ENCODE peak calls at places on chromosomes 16 and 17, in nine cellular contexts. One of them, this sample, is unnamed.

GRCh38 chr16:67697813-67698212 is 21.3 kb downstream of the GFOD2 start:
- DNase-seq in AG09309: no peak
- DNase-seq in GM23338: no peak
- DNase-seq in esophagus muscularis mucosa: no peak
- DNase-seq in Peyer's patch: no peak
- DNase-seq in fibroblast of pulmonary artery: no peak
- DNase-seq in osteocyte: no peak
- DNase-seq in ovary: no peak
- DNase-seq in hepatocyte: no peak
- DNase-seq in this sample: no peak

GRCh38 chr16:52812945-52813556 is 239.6 kb downstream of the CHD9NB start:
- DNase-seq in AG09309: no peak
- DNase-seq in fibroblast of pulmonary artery: peak
- DNase-seq in esophagus muscularis mucosa: no peak
- DNase-seq in osteocyte: no peak
- DNase-seq in GM23338: no peak
- DNase-seq in Peyer's patch: no peak
- DNase-seq in hepatocyte: peak
- DNase-seq in ovary: no peak
- DNase-seq in this sample: peak

GRCh38 chr17:41212524-41213169 is 13.8 kb upstream of the KRTAP9-2 start:
- DNase-seq in fibroblast of pulmonary artery: no peak
- DNase-seq in ovary: no peak
- DNase-seq in AG09309: no peak
- DNase-seq in Peyer's patch: peak
- DNase-seq in esophagus muscularis mucosa: no peak
- DNase-seq in GM23338: no peak
- DNase-seq in hepatocyte: no peak
- DNase-seq in osteocyte: no peak
- DNase-seq in this sample: no peak

GRCh38 chr16:48525201-48526057 is 84.6 kb downstream of the N4BP1 start:
- DNase-seq in esophagus muscularis mucosa: no peak
- DNase-seq in fibroblast of pulmonary artery: no peak
- DNase-seq in AG09309: no peak
- DNase-seq in osteocyte: no peak
- DNase-seq in ovary: no peak
- DNase-seq in GM23338: no peak
- DNase-seq in hepatocyte: no peak
- DNase-seq in Peyer's patch: no peak
- DNase-seq in this sample: no peak

GRCh38 chr17:74457146-74457819 is 9.2 kb upstream of the CD300A start:
- DNase-seq in esophagus muscularis mucosa: no peak
- DNase-seq in Peyer's patch: peak
- DNase-seq in osteocyte: peak
- DNase-seq in ovary: peak
- DNase-seq in fibroblast of pulmonary artery: peak
- DNase-seq in GM23338: peak
- DNase-seq in hepatocyte: peak
- DNase-seq in AG09309: no peak
- DNase-seq in this sample: no peak

GRCh38 chr17:32912218-32912897 is 15.6 kb upstream of the TMEM98 start:
- DNase-seq in hepatocyte: peak
- DNase-seq in GM23338: peak
- DNase-seq in osteocyte: no peak
- DNase-seq in ovary: peak
- DNase-seq in AG09309: peak
- DNase-seq in Peyer's patch: peak
- DNase-seq in esophagus muscularis mucosa: peak
- DNase-seq in fibroblast of pulmonary artery: peak
- DNase-seq in this sample: peak

GRCh38 chr17:13099906-13100305 is 82.1 kb upstream of the ELAC2 start:
- DNase-seq in esophagus muscularis mucosa: no peak
- DNase-seq in ovary: no peak
- DNase-seq in fibroblast of pulmonary artery: no peak
- DNase-seq in Peyer's patch: no peak
- DNase-seq in hepatocyte: no peak
- DNase-seq in GM23338: no peak
- DNase-seq in osteocyte: no peak
- DNase-seq in AG09309: no peak
- DNase-seq in this sample: no peak

GRCh38 chr17:50817142-50817751 is 18.1 kb upstream of the WFIKKN2 start:
- DNase-seq in Peyer's patch: peak
- DNase-seq in hepatocyte: peak
- DNase-seq in osteocyte: no peak
- DNase-seq in ovary: peak
- DNase-seq in AG09309: no peak
- DNase-seq in esophagus muscularis mucosa: no peak
- DNase-seq in GM23338: peak
- DNase-seq in fibroblast of pulmonary artery: peak
- DNase-seq in this sample: no peak

GRCh38 chr17:9647014-9647413 is 1.7 kb downstream of the USP43 start:
- DNase-seq in GM23338: peak
- DNase-seq in Peyer's patch: no peak
- DNase-seq in hepatocyte: peak
- DNase-seq in osteocyte: no peak
- DNase-seq in fibroblast of pulmonary artery: no peak
- DNase-seq in ovary: no peak
- DNase-seq in esophagus muscularis mucosa: no peak
- DNase-seq in AG09309: no peak
- DNase-seq in this sample: peak

GRCh38 chr17:9644910-9645751 is at the start of gene USP43:
- DNase-seq in esophagus muscularis mucosa: no peak
- DNase-seq in GM23338: peak
- DNase-seq in hepatocyte: peak
- DNase-seq in ovary: no peak
- DNase-seq in Peyer's patch: peak
- DNase-seq in AG09309: no peak
- DNase-seq in osteocyte: no peak
- DNase-seq in fibroblast of pulmonary artery: no peak
- DNase-seq in this sample: peak

GRCh38 chr17:9643611-9644010 is 1.7 kb upstream of the USP43 start:
- DNase-seq in hepatocyte: no peak
- DNase-seq in Peyer's patch: no peak
- DNase-seq in fibroblast of pulmonary artery: no peak
- DNase-seq in GM23338: no peak
- DNase-seq in osteocyte: no peak
- DNase-seq in esophagus muscularis mucosa: no peak
- DNase-seq in AG09309: no peak
- DNase-seq in ovary: no peak
- DNase-seq in this sample: no peak

GRCh38 chr17:9646556-9646905 is 1.2 kb downstream of the USP43 start:
- DNase-seq in hepatocyte: no peak
- DNase-seq in fibroblast of pulmonary artery: no peak
- DNase-seq in Peyer's patch: no peak
- DNase-seq in GM23338: peak
- DNase-seq in osteocyte: no peak
- DNase-seq in ovary: no peak
- DNase-seq in esophagus muscularis mucosa: no peak
- DNase-seq in AG09309: no peak
- DNase-seq in this sample: peak

GRCh38 chr17:9645858-9646555 is 690 bp downstream of the USP43 start:
- DNase-seq in GM23338: peak
- DNase-seq in ovary: peak
- DNase-seq in AG09309: no peak
- DNase-seq in esophagus muscularis mucosa: no peak
- DNase-seq in Peyer's patch: peak
- DNase-seq in fibroblast of pulmonary artery: no peak
- DNase-seq in hepatocyte: peak
- DNase-seq in osteocyte: peak
- DNase-seq in this sample: no peak
- TF ChIP-seq CTCF in GM23338: no peak
- TF ChIP-seq CTCF in ovary: no peak
- TF ChIP-seq CTCF in AG09309: no peak
- TF ChIP-seq CTCF in esophagus muscularis mucosa: no peak
- TF ChIP-seq CTCF in Peyer's patch: peak
- TF ChIP-seq CTCF in fibroblast of pulmonary artery: no peak
- TF ChIP-seq CTCF in hepatocyte: peak
- TF ChIP-seq CTCF in osteocyte: peak
- TF ChIP-seq CTCF in this sample: peak

GRCh38 chr17:44677136-44677535 is 12.4 kb downstream of the CCDC43 start:
- DNase-seq in esophagus muscularis mucosa: no peak
- DNase-seq in fibroblast of pulmonary artery: peak
- DNase-seq in osteocyte: no peak
- DNase-seq in GM23338: no peak
- DNase-seq in AG09309: peak
- DNase-seq in ovary: no peak
- DNase-seq in hepatocyte: no peak
- DNase-seq in Peyer's patch: no peak
- DNase-seq in this sample: no peak

GRCh38 chr17:44673893-44674292 is 15.7 kb downstream of the CCDC43 start:
- DNase-seq in AG09309: no peak
- DNase-seq in hepatocyte: no peak
- DNase-seq in GM23338: no peak
- DNase-seq in fibroblast of pulmonary artery: no peak
- DNase-seq in ovary: no peak
- DNase-seq in esophagus muscularis mucosa: no peak
- DNase-seq in Peyer's patch: no peak
- DNase-seq in osteocyte: no peak
- DNase-seq in this sample: no peak

DNA sequence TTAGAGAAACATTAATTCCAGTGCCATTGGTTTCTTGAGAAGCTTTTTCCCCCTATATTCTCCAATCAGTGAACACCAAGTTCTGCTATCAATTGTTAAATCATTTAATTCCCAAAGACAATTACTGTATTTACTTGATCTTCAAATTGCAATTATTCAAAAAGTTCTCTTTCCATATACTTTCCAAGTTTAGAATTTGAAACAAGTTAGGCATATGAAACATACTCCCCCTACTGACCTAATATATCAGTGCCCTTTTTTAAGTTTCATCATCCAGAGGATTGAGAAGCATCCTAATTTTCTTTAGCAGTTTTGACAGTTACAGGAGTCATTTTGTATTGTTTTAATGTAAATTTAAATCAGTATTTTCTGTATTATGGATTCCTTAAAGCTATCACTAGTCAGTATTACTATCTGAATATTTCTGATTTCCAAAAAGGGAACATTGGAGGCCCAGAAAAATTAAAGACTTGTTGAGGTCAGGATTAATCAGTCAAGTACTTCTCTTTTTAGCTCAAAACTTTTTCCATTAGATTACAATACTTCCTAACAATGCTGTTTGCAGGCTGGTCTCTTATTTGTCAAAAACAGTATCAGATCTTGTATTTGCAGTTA is 16.3 kb downstream of the MEIOC start:
- DNase-seq in fibroblast of pulmonary artery: peak
- DNase-seq in GM23338: peak
- DNase-seq in ovary: no peak
- DNase-seq in osteocyte: no peak
- DNase-seq in hepatocyte: peak
- DNase-seq in Peyer's patch: no peak
- DNase-seq in esophagus muscularis mucosa: no peak
- DNase-seq in AG09309: no peak
- DNase-seq in this sample: no peak
- TF ChIP-seq CTCF in fibroblast of pulmonary artery: peak
- TF ChIP-seq CTCF in GM23338: peak
- TF ChIP-seq CTCF in ovary: no peak
- TF ChIP-seq CTCF in osteocyte: peak
- TF ChIP-seq CTCF in hepatocyte: peak
- TF ChIP-seq CTCF in Peyer's patch: peak
- TF ChIP-seq CTCF in esophagus muscularis mucosa: peak
- TF ChIP-seq CTCF in AG09309: peak
- TF ChIP-seq CTCF in this sample: peak

GRCh38 chr17:71171270-71171669 is 949.5 kb upstream of the SOX9 start:
- DNase-seq in osteocyte: no peak
- DNase-seq in Peyer's patch: no peak
- DNase-seq in esophagus muscularis mucosa: no peak
- DNase-seq in GM23338: no peak
- DNase-seq in fibroblast of pulmonary artery: no peak
- DNase-seq in AG09309: no peak
- DNase-seq in hepatocyte: no peak
- DNase-seq in ovary: no peak
- DNase-seq in this sample: no peak

GRCh38 chr17:71173963-71174362 is 946.9 kb upstream of the SOX9 start:
- DNase-seq in esophagus muscularis mucosa: no peak
- DNase-seq in AG09309: no peak
- DNase-seq in GM23338: no peak
- DNase-seq in hepatocyte: no peak
- DNase-seq in Peyer's patch: no peak
- DNase-seq in fibroblast of pulmonary artery: no peak
- DNase-seq in ovary: no peak
- DNase-seq in osteocyte: no peak
- DNase-seq in this sample: no peak

GRCh38 chr17:71176315-71176714 is 944.5 kb upstream of the SOX9 start:
- DNase-seq in GM23338: no peak
- DNase-seq in esophagus muscularis mucosa: no peak
- DNase-seq in hepatocyte: no peak
- DNase-seq in fibroblast of pulmonary artery: no peak
- DNase-seq in AG09309: no peak
- DNase-seq in osteocyte: no peak
- DNase-seq in Peyer's patch: no peak
- DNase-seq in ovary: no peak
- DNase-seq in this sample: no peak

GRCh38 chr17:71180801-71181385 is 939.9 kb upstream of the SOX9 start:
- DNase-seq in esophagus muscularis mucosa: no peak
- DNase-seq in ovary: no peak
- DNase-seq in osteocyte: no peak
- DNase-seq in Peyer's patch: peak
- DNase-seq in GM23338: no peak
- DNase-seq in hepatocyte: peak
- DNase-seq in AG09309: peak
- DNase-seq in fibroblast of pulmonary artery: peak
- DNase-seq in this sample: peak

GRCh38 chr17:71176928-71177443 is 943.8 kb upstream of the SOX9 start:
- DNase-seq in osteocyte: no peak
- DNase-seq in hepatocyte: no peak
- DNase-seq in AG09309: no peak
- DNase-seq in ovary: no peak
- DNase-seq in Peyer's patch: peak
- DNase-seq in esophagus muscularis mucosa: no peak
- DNase-seq in GM23338: no peak
- DNase-seq in fibroblast of pulmonary artery: no peak
- DNase-seq in this sample: no peak
- TF ChIP-seq CTCF in osteocyte: no peak
- TF ChIP-seq CTCF in hepatocyte: no peak
- TF ChIP-seq CTCF in AG09309: no peak
- TF ChIP-seq CTCF in ovary: no peak
- TF ChIP-seq CTCF in Peyer's patch: no peak
- TF ChIP-seq CTCF in esophagus muscularis mucosa: no peak
- TF ChIP-seq CTCF in GM23338: no peak
- TF ChIP-seq CTCF in fibroblast of pulmonary artery: no peak
- TF ChIP-seq CTCF in this sample: no peak

DNA sequence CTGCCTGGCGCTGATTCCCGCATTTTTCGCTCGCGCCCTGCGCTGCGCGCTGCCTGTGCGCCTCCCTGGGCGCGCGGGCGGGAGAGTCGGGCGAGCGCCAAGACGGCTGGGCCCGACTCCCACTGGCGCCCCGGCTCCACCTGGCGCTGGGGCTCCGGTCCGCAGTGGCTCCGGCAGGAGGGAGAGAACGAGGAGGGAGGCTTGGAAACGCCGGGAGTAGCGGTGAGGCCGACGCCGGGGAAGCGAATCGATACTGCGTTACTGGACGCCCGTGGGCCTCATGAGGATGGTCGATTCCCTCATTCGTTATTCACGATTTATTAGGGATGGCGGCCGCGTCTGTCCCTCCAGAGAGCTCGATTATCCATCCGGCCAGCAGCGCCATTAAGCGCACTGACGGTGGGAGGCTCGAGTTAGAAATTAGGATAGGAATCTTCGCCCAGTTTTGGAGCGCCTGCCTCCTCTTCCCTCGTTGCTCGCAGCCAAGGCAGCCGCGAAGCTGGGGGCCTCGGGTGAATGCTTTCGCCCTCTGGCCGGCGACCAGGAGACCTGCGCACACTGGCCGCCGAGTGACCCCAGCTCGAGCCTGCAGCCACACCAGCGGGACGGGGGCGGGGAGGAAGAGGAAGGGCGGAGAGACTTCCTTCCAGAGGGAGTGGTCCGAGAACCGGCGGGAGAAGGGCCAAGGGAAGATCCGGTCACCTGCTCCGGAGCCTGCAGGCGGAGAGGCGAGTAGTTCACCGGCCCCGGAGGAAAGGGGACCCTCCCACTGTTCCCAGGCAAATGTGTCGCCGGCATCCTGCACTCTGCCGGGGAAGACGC is 1.3 kb upstream of the PCGF2 start:
- DNase-seq in fibroblast of pulmonary artery: peak
- DNase-seq in ovary: peak
- DNase-seq in esophagus muscularis mucosa: peak
- DNase-seq in GM23338: peak
- DNase-seq in Peyer's patch: peak
- DNase-seq in osteocyte: no peak
- DNase-seq in AG09309: no peak
- DNase-seq in hepatocyte: peak
- DNase-seq in this sample: peak
- TF ChIP-seq CTCF in fibroblast of pulmonary artery: no peak
- TF ChIP-seq CTCF in ovary: no peak
- TF ChIP-seq CTCF in esophagus muscularis mucosa: no peak
- TF ChIP-seq CTCF in GM23338: no peak
- TF ChIP-seq CTCF in Peyer's patch: peak
- TF ChIP-seq CTCF in osteocyte: no peak
- TF ChIP-seq CTCF in AG09309: peak
- TF ChIP-seq CTCF in hepatocyte: no peak
- TF ChIP-seq CTCF in this sample: no peak

This sample was measured in foreskin keratinocyte.